ENCODE peak calls at places on chromosomes 6 and 20, in eight cellular contexts. D is ascending aorta, X is cardiac muscle cell, M is AG04450, F is pancreas, B is brain microvascular endothelial cell, P is fibroblast of lung, O is mammary epithelial cell. R is an unnamed sample.

GRCh38 chr6:140203611-140204553 is 829.4 kb upstream of the CITED2 start:
- DNase-seq in O (no peak), X (peak; percentile 55), B (peak; percentile 34), P (peak; percentile 54), D (no peak), M (peak; percentile 21), F (no peak), R (no peak)

GRCh38 chr6:3913077-3913957 is 64.1 kb downstream of the FAM50B start:
- DNase-seq in P (peak; percentile 99), X (peak; percentile 97), D (peak; percentile 91), O (peak; percentile 96), B (peak; percentile 97), M (peak; percentile 96), F (no peak), R (no peak)

GRCh38 chr6:22146581-22147468 is 150.0 kb downstream of the PRL start:
- DNase-seq in P (peak; percentile 19), O (no peak), B (no peak), D (no peak), F (peak; percentile 56), M (no peak), X (peak; percentile 27), R (no peak)

GRCh38 chr20:25054995-25055629 is 2.8 kb downstream of the ACSS1 start:
- DNase-seq in F (peak; percentile 9), P (peak; percentile 10), O (no peak), B (no peak), D (peak; percentile 43), M (no peak), X (peak; percentile 33), R (no peak)

GRCh38 chr20:11245431-11245830 is 571.6 kb upstream of the JAG1 start:
- DNase-seq in P (no peak), O (no peak), B (no peak), X (no peak), M (no peak), F (no peak), D (no peak), R (no peak)

GRCh38 chr6:135796884-135797283 is 54.6 kb upstream of the PDE7B start:
- DNase-seq in B (no peak), O (no peak), X (peak; percentile 13), M (no peak), F (no peak), P (no peak), D (no peak), R (no peak)

GRCh38 chr6:89368107-89368506 is 15.6 kb upstream of the UBE2J1 start:
- DNase-seq in D (peak; percentile 78), X (peak; percentile 70), B (peak; percentile 46), O (peak; percentile 26), F (peak; percentile 72), M (no peak), P (peak; percentile 30), R (peak; percentile 57)

GRCh38 chr6:92849636-92850035 is 569.7 kb downstream of the EPHA7 start:
- DNase-seq in B (no peak), F (no peak), O (no peak), M (no peak), D (no peak), P (no peak), X (no peak), R (no peak)

GRCh38 chr20:62980970-62981369 is 25.8 kb downstream of the BHLHE23 start:
- DNase-seq in B (no peak), O (no peak), P (no peak), F (no peak), M (no peak), X (peak; percentile 6), D (no peak), R (no peak)

DNA sequence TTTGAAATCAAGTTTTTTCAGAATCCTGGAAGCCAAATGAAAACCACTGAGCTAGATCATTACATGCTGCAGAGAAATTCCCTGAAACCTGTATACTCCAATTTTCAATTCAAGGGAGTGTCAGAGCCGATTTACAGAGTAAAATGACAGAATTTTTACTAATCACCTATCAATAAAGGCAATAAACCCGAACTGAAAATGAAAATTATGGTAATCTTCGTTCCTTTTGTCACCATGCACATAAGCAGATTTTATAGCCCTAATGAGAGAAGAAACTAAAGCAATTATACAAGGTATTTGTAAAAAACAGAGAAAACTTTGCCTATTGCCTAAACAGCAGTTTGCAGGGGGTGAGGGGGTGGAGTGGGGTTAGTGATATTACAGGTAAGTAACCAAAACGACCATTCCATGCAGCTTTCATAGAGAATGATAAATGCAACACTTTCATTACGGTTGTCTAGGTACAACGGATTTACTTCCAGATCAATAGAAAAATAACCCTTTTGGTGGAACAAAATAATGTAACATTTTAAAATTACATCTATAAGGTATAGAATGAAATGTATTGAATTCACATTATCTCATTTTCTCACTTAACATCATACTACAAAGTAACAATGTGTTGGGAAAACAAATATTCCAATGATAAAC is 115.2 kb upstream of the BEND6 start:
- DNase-seq in M (no peak), O (no peak), P (no peak), X (no peak), B (no peak), F (no peak), D (no peak), R (no peak)
- H3K27ac ChIP-seq in M (no peak overlapping the region), O (no peak overlapping the region), P (no peak overlapping the region), X (no peak overlapping the region), B (no peak overlapping the region), F (no peak overlapping the region), D (no peak overlapping the region), R (peak overlapping the region; percentile 94)

GRCh38 chr6:136921521-136921935 is 573 bp upstream of the SLC35D3 start:
- DNase-seq in P (no peak), M (no peak), O (no peak), B (no peak), F (peak; percentile 77), X (no peak), D (no peak), R (no peak)

GRCh38 chr6:136923116-136923953 is 1.2 kb downstream of the SLC35D3 start:
- DNase-seq in M (no peak), O (no peak), F (no peak), P (no peak), B (no peak), X (no peak), D (no peak), R (no peak)

GRCh38 chr6:136922680-136922996 is 537 bp downstream of the SLC35D3 start:
- DNase-seq in X (no peak), O (peak; percentile 26), B (no peak), P (no peak), F (no peak), D (no peak), M (no peak), R (no peak)

GRCh38 chr6:136920858-136921520 is 1.1 kb upstream of the SLC35D3 start:
- DNase-seq in O (peak; percentile 6), X (peak; percentile 21), D (no peak), M (no peak), B (no peak), F (peak; percentile 66), P (peak; percentile 10), R (no peak)

DNA sequence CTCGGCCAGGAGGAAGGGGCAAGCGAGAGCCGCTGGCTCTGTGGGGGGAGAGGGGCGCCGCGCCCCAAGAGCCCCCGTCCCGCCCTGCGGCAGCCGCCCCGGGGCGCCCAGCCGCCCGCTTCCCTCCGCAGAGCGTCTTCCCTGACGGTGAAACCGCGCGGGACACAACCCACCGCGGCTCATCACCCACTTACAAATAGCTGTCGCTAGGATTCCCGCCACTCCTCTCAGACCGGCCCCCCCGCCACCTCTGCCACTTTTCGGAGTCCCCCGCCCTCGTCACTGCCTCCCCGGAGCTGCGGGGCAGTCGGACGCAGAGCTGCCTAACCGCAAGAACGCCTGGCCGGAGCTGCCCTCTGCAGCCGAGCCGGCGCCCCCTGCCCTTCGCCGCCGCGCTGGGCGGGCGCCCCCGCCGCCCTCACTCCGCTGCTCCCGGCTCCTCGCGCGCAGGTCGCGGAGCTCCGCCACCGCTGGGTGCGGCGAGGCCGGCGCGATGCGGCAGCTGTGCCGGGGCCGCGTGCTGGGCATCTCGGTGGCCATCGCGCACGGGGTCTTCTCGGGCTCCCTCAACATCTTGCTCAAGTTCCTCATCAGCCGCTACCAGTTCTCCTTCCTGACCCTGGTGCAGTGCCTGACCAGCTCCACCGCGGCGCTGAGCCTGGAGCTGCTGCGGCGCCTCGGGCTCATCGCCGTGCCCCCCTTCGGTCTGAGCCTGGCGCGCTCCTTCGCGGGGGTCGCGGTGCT is at the start of gene SLC35D3:
- DNase-seq in O (no peak), P (peak; percentile 28), B (no peak), F (peak; percentile 71), X (peak; percentile 21), D (no peak), M (no peak), R (no peak)
- H3K27ac ChIP-seq in O (no peak within 1 kb of the TSS), P (no peak within 1 kb of the TSS), B (no peak within 1 kb of the TSS), F (no peak within 1 kb of the TSS), X (no peak within 1 kb of the TSS), D (no peak within 1 kb of the TSS), M (no peak within 1 kb of the TSS), R (no peak within 1 kb of the TSS)

GRCh38 chr6:32945953-32946352 is 5.1 kb upstream of the HLA-DMB start:
- DNase-seq in B (no peak), P (no peak), D (no peak), X (no peak), M (no peak), O (no peak), F (no peak), R (no peak)
- H3K27ac ChIP-seq in B (no peak overlapping the region), P (no peak overlapping the region), D (no peak overlapping the region), X (no peak overlapping the region), M (no peak overlapping the region), O (no peak overlapping the region), F (no peak overlapping the region), R (no peak overlapping the region)

GRCh38 chr20:654427-654770 is 1.4 kb upstream of the SRXN1 start:
- DNase-seq in B (no peak), F (no peak), M (no peak), X (no peak), P (no peak), O (no peak), D (no peak), R (no peak)

GRCh38 chr20:653110-653589 is at the start of gene SRXN1:
- DNase-seq in B (peak; percentile 80), X (peak; percentile 96), P (peak; percentile 95), M (peak; percentile 81), D (peak; percentile 95), O (peak; percentile 93), F (peak; percentile 96), R (peak; percentile 94)

GRCh38 chr20:652611-653109 is 340 bp downstream of the SRXN1 start:
- DNase-seq in X (peak; percentile 60), B (peak; percentile 25), P (peak; percentile 52), M (peak; percentile 13), F (no peak), D (no peak), O (peak; percentile 25), R (no peak)

GRCh38 chr20:651713-652610 is 1.0 kb downstream of the SRXN1 start:
- DNase-seq in O (no peak), X (no peak), P (no peak), F (no peak), D (no peak), M (no peak), B (no peak), R (no peak)

DNA sequence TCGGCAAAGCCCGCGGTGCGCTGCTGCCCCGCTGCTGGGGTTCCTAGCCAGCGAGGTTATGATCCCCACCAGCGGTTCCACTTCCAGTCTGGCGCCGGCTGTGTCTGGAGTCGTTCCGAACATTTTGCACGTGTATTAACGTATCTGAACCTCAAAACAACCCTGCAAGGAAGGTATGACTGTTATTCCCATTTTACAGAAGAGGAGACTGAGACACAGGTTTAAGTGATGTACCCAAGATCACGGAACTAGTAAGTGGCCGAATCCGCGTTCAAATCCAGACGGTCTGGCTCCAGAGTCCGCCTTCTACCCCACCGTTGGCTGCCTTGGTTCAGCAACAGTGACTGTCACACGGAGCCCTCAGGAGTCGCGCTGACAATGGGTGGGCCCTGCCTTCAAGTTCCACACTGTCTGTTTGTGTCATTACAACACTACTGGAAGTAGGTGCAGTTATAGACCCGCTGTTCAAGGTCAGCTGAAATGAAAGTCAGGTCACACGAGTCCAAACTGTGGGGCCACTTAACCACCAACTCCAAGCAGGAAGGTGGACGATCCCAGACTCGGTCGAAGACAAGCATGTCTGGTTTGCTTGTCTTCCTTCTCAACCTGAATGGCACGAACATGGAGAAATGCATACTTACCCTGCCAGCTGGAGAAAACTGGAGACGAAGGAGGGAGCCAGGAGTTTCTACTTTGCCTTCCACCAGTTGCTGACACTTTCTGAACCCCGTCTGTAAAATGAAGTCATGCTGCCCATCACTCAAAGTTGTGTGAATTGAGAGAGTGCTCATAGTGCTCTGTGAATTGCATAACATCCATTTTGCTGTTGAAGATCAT is 808 bp upstream of the SRXN1 start:
- DNase-seq in D (no peak), X (no peak), O (no peak), B (no peak), M (no peak), F (no peak), P (no peak), R (no peak)
- H3K27ac ChIP-seq in D (peak overlapping the region; percentile 82), X (no peak overlapping the region), O (peak overlapping the region; percentile 56), B (peak overlapping the region; percentile 97), M (peak overlapping the region; percentile 57), F (peak overlapping the region; percentile 61), P (peak overlapping the region; percentile 93), R (peak overlapping the region; percentile 96)

R was measured in left ventricle myocardium inferior.